ENCODE peak calls at places on chromosomes 13 and 19, in five cellular contexts. One of them, this sample, is unnamed.

GRCh38 chr13:111503905-111504695 is 183.7 kb downstream of the TEX29 start:
- DNase-seq in body of pancreas: no peak
- DNase-seq in pancreas: no peak
- DNase-seq in GM13976: no peak
- DNase-seq in neural crest cell: no peak
- DNase-seq in this sample: no peak

GRCh38 chr13:96141032-96141431 is 51.1 kb downstream of the HS6ST3 start:
- DNase-seq in body of pancreas: no peak
- DNase-seq in GM13976: no peak
- DNase-seq in neural crest cell: no peak
- DNase-seq in pancreas: no peak
- DNase-seq in this sample: no peak

GRCh38 chr19:13906525-13906904 is 514 bp downstream of the CC2D1A start:
- DNase-seq in GM13976: no peak
- DNase-seq in pancreas: peak; percentile 86
- DNase-seq in body of pancreas: peak; percentile 59
- DNase-seq in neural crest cell: no peak
- DNase-seq in this sample: peak; percentile 53

GRCh38 chr13:67296511-67296910 is 66.4 kb upstream of the PCDH9 start:
- DNase-seq in GM13976: no peak
- DNase-seq in body of pancreas: no peak
- DNase-seq in neural crest cell: no peak
- DNase-seq in pancreas: no peak
- DNase-seq in this sample: no peak

GRCh38 chr13:106474906-106475305 is 60.6 kb downstream of the EFNB2 start:
- DNase-seq in neural crest cell: no peak
- DNase-seq in pancreas: no peak
- DNase-seq in body of pancreas: no peak
- DNase-seq in GM13976: no peak
- DNase-seq in this sample: no peak

GRCh38 chr19:20787766-20788165 is 11.7 kb downstream of the ZNF66 start:
- DNase-seq in pancreas: no peak
- DNase-seq in neural crest cell: no peak
- DNase-seq in body of pancreas: no peak
- DNase-seq in GM13976: no peak
- DNase-seq in this sample: no peak

GRCh38 chr19:1856698-1857603 is 6.4 kb downstream of the KLF16 start:
- DNase-seq in pancreas: no peak
- DNase-seq in body of pancreas: peak; percentile 92
- DNase-seq in neural crest cell: no peak
- DNase-seq in GM13976: peak; percentile 84
- DNase-seq in this sample: peak; percentile 90

GRCh38 chr13:38883783-38884182 is 106.8 kb downstream of the STOML3 start:
- DNase-seq in neural crest cell: no peak
- DNase-seq in pancreas: no peak
- DNase-seq in body of pancreas: no peak
- DNase-seq in GM13976: no peak
- DNase-seq in this sample: no peak

GRCh38 chr13:38223093-38223492 is 126.6 kb upstream of the UFM1 start:
- DNase-seq in GM13976: no peak
- DNase-seq in pancreas: no peak
- DNase-seq in body of pancreas: no peak
- DNase-seq in neural crest cell: no peak
- DNase-seq in this sample: no peak

GRCh38 chr19:56885173-56885679 is 44.7 kb upstream of the PEG3 start:
- DNase-seq in body of pancreas: no peak
- DNase-seq in GM13976: no peak
- DNase-seq in pancreas: no peak
- DNase-seq in neural crest cell: no peak
- DNase-seq in this sample: no peak

GRCh38 chr13:75120071-75120470 is 361.9 kb downstream of the TBC1D4 start:
- DNase-seq in GM13976: no peak
- DNase-seq in body of pancreas: no peak
- DNase-seq in neural crest cell: no peak
- DNase-seq in pancreas: no peak
- DNase-seq in this sample: no peak

GRCh38 chr19:39362682-39363657 is 20.7 kb downstream of the SAMD4B start:
- DNase-seq in neural crest cell: no peak
- DNase-seq in pancreas: no peak
- DNase-seq in body of pancreas: no peak
- DNase-seq in GM13976: no peak
- DNase-seq in this sample: no peak

GRCh38 chr13:46526763-46527162 is 26.2 kb upstream of the LRCH1 start:
- DNase-seq in neural crest cell: no peak
- DNase-seq in pancreas: no peak
- DNase-seq in body of pancreas: no peak
- DNase-seq in GM13976: no peak
- DNase-seq in this sample: peak; percentile 32

GRCh38 chr13:103517066-103517767 is 451.0 kb upstream of the SLC10A2 start:
- DNase-seq in body of pancreas: no peak
- DNase-seq in GM13976: no peak
- DNase-seq in pancreas: no peak
- DNase-seq in neural crest cell: no peak
- DNase-seq in this sample: no peak

GRCh38 chr13:106570354-106570822 is 2.5 kb upstream of the ARGLU1 start:
- DNase-seq in GM13976: no peak
- DNase-seq in neural crest cell: peak; percentile 28
- DNase-seq in body of pancreas: peak; percentile 96
- DNase-seq in pancreas: peak; percentile 73
- DNase-seq in this sample: peak; percentile 6

GRCh38 chr13:48210178-48210577 is 22.8 kb upstream of the ITM2B start:
- DNase-seq in body of pancreas: no peak
- DNase-seq in GM13976: no peak
- DNase-seq in pancreas: no peak
- DNase-seq in neural crest cell: no peak
- DNase-seq in this sample: no peak

GRCh38 chr19:5113101-5113557 is 144.2 kb downstream of the KDM4B start:
- DNase-seq in body of pancreas: no peak
- DNase-seq in neural crest cell: no peak
- DNase-seq in pancreas: no peak
- DNase-seq in GM13976: no peak
- DNase-seq in this sample: no peak

GRCh38 chr13:112651750-112652511 is 37.9 kb upstream of the ATP11A start:
- DNase-seq in pancreas: no peak
- DNase-seq in body of pancreas: peak; percentile 21
- DNase-seq in neural crest cell: no peak
- DNase-seq in GM13976: no peak
- DNase-seq in this sample: no peak

GRCh38 chr19:46728208-46728607 is 11.3 kb upstream of the PRKD2 start:
- DNase-seq in GM13976: no peak
- DNase-seq in neural crest cell: no peak
- DNase-seq in body of pancreas: no peak
- DNase-seq in pancreas: no peak
- DNase-seq in this sample: no peak

GRCh38 chr13:76882431-76882830 is 3.8 kb downstream of the KCTD12 start:
- DNase-seq in pancreas: no peak
- DNase-seq in neural crest cell: no peak
- DNase-seq in body of pancreas: peak; percentile 44
- DNase-seq in GM13976: no peak
- DNase-seq in this sample: no peak

GRCh38 chr13:73579574-73580274 is 520.9 kb downstream of the KLF5 start:
- DNase-seq in pancreas: no peak
- DNase-seq in GM13976: no peak
- DNase-seq in neural crest cell: no peak
- DNase-seq in body of pancreas: no peak
- DNase-seq in this sample: no peak

GRCh38 chr13:35891973-35892441 is 239.2 kb downstream of the DCLK1 start:
- DNase-seq in GM13976: no peak
- DNase-seq in pancreas: no peak
- DNase-seq in neural crest cell: no peak
- DNase-seq in body of pancreas: no peak
- DNase-seq in this sample: no peak

GRCh38 chr19:5563941-5564612 is 3.7 kb downstream of the TINCR start:
- DNase-seq in neural crest cell: no peak
- DNase-seq in body of pancreas: no peak
- DNase-seq in GM13976: no peak
- DNase-seq in pancreas: no peak
- DNase-seq in this sample: no peak

GRCh38 chr13:43359536-43359935 is 336.1 kb downstream of the DNAJC15 start:
- DNase-seq in neural crest cell: no peak
- DNase-seq in GM13976: no peak
- DNase-seq in body of pancreas: no peak
- DNase-seq in pancreas: no peak
- DNase-seq in this sample: no peak

GRCh38 chr13:108214511-108215383 is 589 bp downstream of the LIG4 start:
- DNase-seq in pancreas: no peak
- DNase-seq in GM13976: no peak
- DNase-seq in neural crest cell: no peak
- DNase-seq in body of pancreas: peak; percentile 16
- DNase-seq in this sample: peak; percentile 22

GRCh38 chr13:82688400-82688999 is 1193.8 kb downstream of the SLITRK1 start:
- DNase-seq in pancreas: no peak
- DNase-seq in body of pancreas: no peak
- DNase-seq in neural crest cell: no peak
- DNase-seq in GM13976: no peak
- DNase-seq in this sample: peak; percentile 4

DNA sequence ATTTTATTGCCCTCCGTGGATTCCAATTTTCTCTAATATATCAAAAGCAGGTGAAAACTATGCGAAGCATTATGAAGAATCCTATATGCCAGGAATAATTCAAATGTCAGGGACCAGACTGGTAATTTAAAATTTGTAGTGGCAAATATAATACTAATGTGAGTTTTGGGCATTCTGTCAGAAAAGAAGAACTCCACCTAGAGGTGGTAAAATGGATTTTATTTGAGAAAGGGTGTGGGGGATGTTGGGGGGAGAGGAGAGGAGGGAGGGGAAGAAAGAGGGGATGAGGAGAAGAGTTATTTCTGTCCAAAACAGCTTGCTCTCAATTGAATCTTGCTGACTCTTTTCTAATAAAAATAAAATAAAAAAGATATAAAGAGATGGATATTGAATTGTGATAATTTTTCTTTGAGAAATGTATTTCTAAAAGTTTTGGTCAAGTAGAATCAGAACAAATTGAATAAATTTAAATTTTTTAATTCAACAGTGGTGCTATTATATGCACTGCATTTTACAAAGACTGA is 929.3 kb upstream of the SLITRK5 start:
- DNase-seq in neural crest cell: no peak
- DNase-seq in body of pancreas: no peak
- DNase-seq in GM13976: no peak
- DNase-seq in pancreas: no peak
- DNase-seq in this sample: no peak
- TF ChIP-seq CTCF in neural crest cell: peak; percentile 20
- TF ChIP-seq CTCF in body of pancreas: no peak
- TF ChIP-seq CTCF in GM13976: no peak
- TF ChIP-seq CTCF in pancreas: no peak
- TF ChIP-seq CTCF in this sample: no peak

DNA sequence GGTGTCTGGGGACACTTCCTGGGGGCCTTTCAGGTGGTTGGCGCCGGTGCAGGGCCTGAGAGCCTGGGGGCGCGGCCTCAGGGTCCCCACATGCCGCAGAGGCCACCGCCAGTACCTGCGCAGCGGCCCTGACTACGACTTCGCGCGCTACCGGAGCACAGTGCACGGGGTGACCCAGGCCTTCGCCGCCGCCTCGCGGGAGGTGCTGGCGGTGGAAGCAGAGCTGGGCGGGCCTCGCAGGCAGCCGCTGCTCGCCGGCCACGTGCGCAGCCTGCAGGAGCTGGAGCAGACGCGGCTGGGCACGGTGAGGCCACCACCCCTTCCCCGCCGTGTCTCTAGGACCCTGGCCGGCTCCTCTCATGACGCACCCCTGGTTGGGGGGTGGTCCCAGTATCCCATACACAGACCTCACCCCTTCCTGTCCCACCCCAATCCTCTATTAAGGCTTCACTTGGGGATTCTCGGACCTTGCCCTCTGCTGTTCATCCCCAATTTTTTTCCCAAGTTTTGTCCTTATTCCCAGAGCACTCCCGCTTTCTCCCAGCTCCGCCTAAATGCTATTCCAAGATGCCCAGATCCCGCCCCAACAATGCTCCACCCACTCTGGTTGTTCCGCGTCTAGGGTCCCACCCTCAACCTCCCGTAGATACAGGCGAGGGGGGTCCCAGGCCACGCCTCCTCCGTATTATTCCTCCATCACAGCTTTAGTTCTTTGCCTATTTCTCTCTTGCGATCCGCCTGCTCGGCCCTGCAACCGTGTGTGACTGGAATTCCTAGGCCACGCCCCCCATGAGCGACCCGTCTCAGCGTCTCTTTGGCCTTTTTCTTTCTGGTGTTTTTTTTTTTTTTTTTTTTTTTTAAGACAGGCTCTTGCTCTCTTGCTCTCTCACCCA is 1.0 kb downstream of the REX1BD start:
- DNase-seq in body of pancreas: peak; percentile 73
- DNase-seq in GM13976: peak; percentile 80
- DNase-seq in neural crest cell: peak; percentile 62
- DNase-seq in pancreas: peak; percentile 90
- DNase-seq in this sample: peak; percentile 81
- TF ChIP-seq CTCF in body of pancreas: peak; percentile 9
- TF ChIP-seq CTCF in GM13976: peak; percentile 36
- TF ChIP-seq CTCF in neural crest cell: peak; percentile 22
- TF ChIP-seq CTCF in pancreas: no peak
- TF ChIP-seq CTCF in this sample: peak; percentile 4

GRCh38 chr13:51324714-51325440 is 14.6 kb upstream of the SERPINE3 start:
- DNase-seq in pancreas: no peak
- DNase-seq in body of pancreas: no peak
- DNase-seq in GM13976: peak; percentile 39
- DNase-seq in neural crest cell: no peak
- DNase-seq in this sample: no peak

GRCh38 chr13:51328488-51328887 is 11.0 kb upstream of the SERPINE3 start:
- DNase-seq in GM13976: no peak
- DNase-seq in body of pancreas: no peak
- DNase-seq in neural crest cell: no peak
- DNase-seq in pancreas: no peak
- DNase-seq in this sample: no peak

GRCh38 chr13:51323824-51324511 is 15.5 kb upstream of the SERPINE3 start:
- DNase-seq in GM13976: no peak
- DNase-seq in body of pancreas: no peak
- DNase-seq in pancreas: no peak
- DNase-seq in neural crest cell: no peak
- DNase-seq in this sample: no peak

GRCh38 chr13:51326782-51327181 is 12.7 kb upstream of the SERPINE3 start:
- DNase-seq in body of pancreas: no peak
- DNase-seq in pancreas: no peak
- DNase-seq in GM13976: no peak
- DNase-seq in neural crest cell: no peak
- DNase-seq in this sample: no peak

GRCh38 chr13:51325837-51326236 is 13.7 kb upstream of the SERPINE3 start:
- DNase-seq in neural crest cell: no peak
- DNase-seq in pancreas: no peak
- DNase-seq in GM13976: no peak
- DNase-seq in body of pancreas: no peak
- DNase-seq in this sample: no peak
- TF ChIP-seq CTCF in neural crest cell: no peak
- TF ChIP-seq CTCF in pancreas: no peak
- TF ChIP-seq CTCF in GM13976: no peak
- TF ChIP-seq CTCF in body of pancreas: no peak
- TF ChIP-seq CTCF in this sample: no peak

DNA sequence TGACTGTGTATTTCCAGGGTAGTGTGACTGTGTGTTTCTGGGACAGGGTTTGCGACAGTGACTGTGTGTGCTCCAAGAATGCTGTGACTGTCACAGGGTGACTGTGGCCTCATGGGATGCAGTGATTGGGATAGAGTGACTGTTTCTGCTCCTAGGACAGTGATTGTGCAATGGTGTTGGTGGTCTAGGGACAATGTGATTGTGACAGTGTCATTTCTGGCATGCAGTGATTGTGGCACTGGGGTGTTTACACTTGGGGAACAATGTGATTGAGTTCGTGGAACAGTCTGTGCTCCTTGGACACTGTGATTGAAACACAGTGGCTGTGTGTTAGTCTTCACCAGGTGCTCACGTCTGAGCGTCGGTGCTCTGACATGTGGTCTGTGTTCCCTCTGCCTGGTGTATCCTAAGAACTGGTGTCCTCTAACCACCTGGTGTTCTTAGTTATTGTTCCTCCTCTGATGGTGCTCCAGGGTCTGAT is 1.7 kb downstream of the PDE4A start:
- DNase-seq in pancreas: no peak
- DNase-seq in neural crest cell: no peak
- DNase-seq in body of pancreas: no peak
- DNase-seq in GM13976: no peak
- DNase-seq in this sample: peak; percentile 21
- TF ChIP-seq CTCF in pancreas: no peak
- TF ChIP-seq CTCF in neural crest cell: no peak
- TF ChIP-seq CTCF in body of pancreas: no peak
- TF ChIP-seq CTCF in GM13976: no peak
- TF ChIP-seq CTCF in this sample: no peak

This sample was measured in GM20000.